ENCODE peak calls at places on chromosomes 7 and 10, in four cellular contexts. I, J, E and U are unnamed samples.

GRCh38 chr10:32957341-32958084 is 517 bp downstream of the ITGB1 start:
- DNase-seq in I (no peak), J (no peak), E (no peak), U (peak; percentile 34)

GRCh38 chr10:79137826-79138225 is 69.1 kb downstream of the ZMIZ1 start:
- DNase-seq in I (peak; percentile 79), J (peak; percentile 46), E (no peak), U (no peak)

GRCh38 chr7:50214141-50214670 is 90.3 kb upstream of the IKZF1 start:
- DNase-seq in I (no peak), J (no peak), E (no peak), U (no peak)

GRCh38 chr10:26217396-26218105 is 977 bp downstream of the GAD2 start:
- DNase-seq in I (no peak), J (no peak), E (no peak), U (no peak)

GRCh38 chr7:93821463-93821862 is 69.1 kb downstream of the TFPI2 start:
- DNase-seq in I (no peak), J (no peak), E (no peak), U (no peak)

GRCh38 chr7:105224884-105225651 is 163.7 kb downstream of the SRPK2 start:
- DNase-seq in I (peak; percentile 79), J (no peak), E (no peak), U (no peak)

GRCh38 chr10:35781643-35782035 is 139.5 kb upstream of the FZD8 start:
- DNase-seq in I (no peak), J (no peak), E (no peak), U (no peak)

GRCh38 chr7:140605337-140605736 is 35.3 kb downstream of the DENND2A start:
- DNase-seq in I (no peak), J (no peak), E (no peak), U (no peak)

GRCh38 chr10:59907918-59908807 is 1.8 kb upstream of the CCDC6 start:
- DNase-seq in I (peak; percentile 85), J (peak; percentile 32), E (peak; percentile 29), U (no peak)

GRCh38 chr10:116705498-116705897 is 36.9 kb downstream of the HSPA12A start:
- DNase-seq in I (no peak), J (no peak), E (no peak), U (no peak)

GRCh38 chr7:136228185-136228584 is 251.0 kb upstream of the MTPN start:
- DNase-seq in I (peak; percentile 4), J (no peak), E (no peak), U (no peak)

GRCh38 chr10:3398825-3399646 is 226.5 kb upstream of the PITRM1 start:
- DNase-seq in I (no peak), J (no peak), E (no peak), U (peak; percentile 34)

GRCh38 chr7:76343294-76343930 is 15.4 kb downstream of the YWHAG start:
- DNase-seq in I (no peak), J (no peak), E (no peak), U (no peak)

GRCh38 chr10:84605802-84606201 is 277.4 kb downstream of the CCSER2 start:
- DNase-seq in I (no peak), J (no peak), E (no peak), U (no peak)

GRCh38 chr10:124342136-124342820 is 76.4 kb downstream of the OAT start:
- DNase-seq in I (no peak), J (no peak), E (no peak), U (no peak)

GRCh38 chr7:81887098-81887497 is 117.3 kb upstream of the HGF start:
- DNase-seq in I (peak; percentile 58), J (no peak), E (no peak), U (no peak)

GRCh38 chr7:122752583-122752982 is 49.9 kb upstream of the RNF148 start:
- DNase-seq in I (no peak), J (no peak), E (no peak), U (no peak)

GRCh38 chr10:62655337-62655994 is 149.1 kb upstream of the ADO start:
- DNase-seq in I (no peak), J (no peak), E (no peak), U (no peak)

GRCh38 chr7:107891619-107892366 is 810 bp downstream of the DLD start:
- DNase-seq in I (peak; percentile 62), J (no peak), E (peak; percentile 24), U (no peak)

GRCh38 chr10:60942134-60942533 is 1.9 kb downstream of the RHOBTB1 start:
- DNase-seq in I (no peak), J (no peak), E (no peak), U (no peak)

GRCh38 chr7:126483972-126484371 is 768.8 kb downstream of the GRM8 start:
- DNase-seq in I (no peak), J (no peak), E (no peak), U (no peak)

GRCh38 chr10:33155720-33156638 is 178.5 kb downstream of the NRP1 start:
- DNase-seq in I (peak; percentile 67), J (no peak), E (no peak), U (no peak)

GRCh38 chr10:104076743-104077160 is 8.9 kb downstream of the COL17A1 start:
- DNase-seq in I (peak; percentile 71), J (no peak), E (no peak), U (no peak)